ENCODE peak calls at places on chromosomes 13 and 19, in six cellular contexts. J is BE2C; Z is suprapubic skin; O is WERI-Rb-1; V is CD8-positive, alpha-beta T cell; Y is psoas muscle. K is an unnamed sample. For H3K9me3, the result is how much of the 10 kb centered on the place peaks cover.

GRCh38 chr19:48859711-48860572 is 8.5 kb downstream of the PLEKHA4 start:
- DNase-seq in Y (no peak), O (no peak), Z (no peak), V (no peak), J (peak), K (no peak)

GRCh38 chr19:18683109-18683954 is at the start of gene CRTC1:
- DNase-seq in Y (peak), Z (peak), J (peak), O (peak), V (peak), K (peak)

GRCh38 chr19:17103177-17103576 is 27.6 kb downstream of the MYO9B start:
- DNase-seq in O (peak), V (no peak), J (no peak), Y (no peak), Z (no peak), K (peak)

GRCh38 chr19:14972676-14973075 is 7.0 kb downstream of the SLC1A6 start:
- DNase-seq in Y (no peak), J (no peak), O (no peak), Z (no peak), V (no peak), K (no peak)

GRCh38 chr13:46698015-46698414 is 98.9 kb downstream of the ESD start:
- DNase-seq in Z (no peak), V (no peak), O (no peak), Y (peak), J (no peak), K (no peak)

GRCh38 chr19:56712609-56713008 is 41.1 kb upstream of the ZNF835 start:
- DNase-seq in J (no peak), Z (no peak), O (no peak), Y (no peak), V (no peak), K (no peak)

GRCh38 chr13:28527629-28528028 is 32.7 kb upstream of the FLT1 start:
- DNase-seq in O (no peak), Z (no peak), J (no peak), V (no peak), Y (peak), K (no peak)

GRCh38 chr19:7395360-7395781 is 46.6 kb downstream of the ARHGEF18 start:
- DNase-seq in O (no peak), J (no peak), Y (no peak), V (no peak), Z (no peak), K (no peak)

GRCh38 chr13:26646603-26647002 is 89.1 kb downstream of the WASF3 start:
- DNase-seq in Z (no peak), V (no peak), J (no peak), Y (no peak), O (no peak), K (no peak)

GRCh38 chr19:2245273-2245672 is 3.9 kb upstream of the AMH start:
- DNase-seq in O (no peak), Y (no peak), Z (no peak), V (no peak), J (no peak), K (no peak)

GRCh38 chr13:73857106-73857505 is 277.1 kb downstream of the KLF12 start:
- DNase-seq in J (no peak), Z (no peak), V (no peak), O (no peak), Y (no peak), K (no peak)

GRCh38 chr19:56159616-56160271 is 16.1 kb upstream of the GALP start:
- DNase-seq in O (no peak), V (no peak), J (no peak), Z (no peak), Y (no peak), K (no peak)

GRCh38 chr13:101449971-101450748 is 2.3 kb upstream of the ITGBL1 start:
- DNase-seq in O (no peak), V (no peak), Z (no peak), J (no peak), Y (no peak), K (no peak)

DNA sequence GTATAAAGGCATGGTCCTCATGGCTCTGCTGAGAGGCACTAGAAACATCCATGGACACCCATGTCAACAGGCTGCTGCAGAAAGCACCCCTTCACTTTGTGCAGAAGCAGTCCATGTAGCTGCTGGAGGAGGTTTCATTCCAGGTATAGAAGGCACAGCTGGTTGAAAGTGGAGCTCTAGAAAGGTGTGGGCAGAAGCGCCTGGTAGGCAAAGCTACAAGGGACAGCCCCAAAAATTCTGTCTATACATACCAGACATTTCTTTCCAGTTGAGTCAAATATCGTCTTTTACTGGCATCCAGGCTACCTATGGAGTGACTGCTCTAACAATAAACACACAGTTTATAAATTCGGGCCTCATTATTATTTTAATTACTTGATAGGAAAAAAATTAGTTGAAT is 129.3 kb downstream of the ENOX1 start:
- DNase-seq in Y (no peak), J (no peak), Z (no peak), V (no peak), O (no peak), K (no peak)
- H3K9me3 ChIP-seq in Y (under half), J (under half), Z (under half), V (under half), O (under half), K (under half)

DNA sequence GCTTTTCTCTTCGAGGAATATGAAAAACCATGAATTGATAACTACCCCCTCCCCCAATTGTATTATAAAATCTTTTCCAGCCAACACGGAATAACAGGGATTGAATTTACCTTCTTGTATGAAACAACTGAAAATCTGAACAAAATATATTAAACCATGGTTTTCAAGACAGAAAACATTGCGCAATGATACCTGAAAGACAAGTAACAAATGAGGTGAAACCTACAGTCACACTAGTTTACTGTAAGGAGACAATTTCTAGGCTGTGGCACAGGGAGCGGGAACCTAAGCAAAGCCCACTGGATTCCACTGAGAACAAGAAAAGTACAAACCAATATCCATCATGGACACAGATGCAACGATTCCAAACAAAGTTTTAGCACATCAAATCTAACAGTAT is 53.4 kb downstream of the ZNF283 start:
- DNase-seq in J (no peak), Y (no peak), Z (no peak), O (no peak), V (no peak), K (no peak)
- H3K9me3 ChIP-seq in J (under half), Y (half or more), Z (half or more), O (under half), V (under half), K (under half)

DNA sequence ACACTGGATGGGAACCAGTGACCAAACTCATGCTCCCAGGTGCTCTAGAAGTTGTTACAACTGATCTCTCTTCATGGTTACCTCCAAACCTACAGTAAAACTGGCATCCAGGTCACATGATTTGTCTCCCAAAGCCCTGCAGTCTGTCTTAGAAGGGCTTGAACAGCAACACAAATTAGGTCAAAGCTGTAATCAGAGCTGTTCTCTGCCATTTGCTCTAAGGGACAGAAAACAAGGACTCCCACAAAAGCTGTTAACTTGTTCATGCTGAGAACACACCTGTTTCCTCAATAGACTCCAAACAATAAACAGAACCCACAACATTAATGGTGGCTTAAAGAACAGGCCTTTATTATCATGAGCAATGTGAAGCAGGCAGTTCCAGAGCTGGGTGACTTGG is 8.0 kb downstream of the ZNF671 start:
- DNase-seq in Z (no peak), Y (no peak), O (no peak), J (no peak), V (no peak), K (no peak)
- H3K9me3 ChIP-seq in Z (half or more), Y (under half), O (under half), J (under half), V (half or more), K (under half)

GRCh38 chr19:52498571-52498970 is 28.9 kb upstream of the ZNF808 start:
- DNase-seq in V (no peak), Z (no peak), O (no peak), Y (no peak), J (no peak), K (no peak)
- H3K9me3 ChIP-seq in V (under half), Z (under half), O (under half), Y (under half), J (under half), K (under half)

GRCh38 chr19:30116984-30117555 is 175.0 kb downstream of the URI1 start:
- DNase-seq in V (no peak), O (peak), Z (no peak), Y (no peak), J (no peak), K (no peak)

GRCh38 chr19:30118760-30119159 is 176.7 kb downstream of the URI1 start:
- DNase-seq in Y (no peak), V (no peak), O (no peak), Z (no peak), J (no peak), K (no peak)

GRCh38 chr19:30118221-30118620 is 176.2 kb downstream of the URI1 start:
- DNase-seq in J (no peak), V (no peak), Y (no peak), O (no peak), Z (no peak), K (no peak)

GRCh38 chr19:30116530-30116929 is 174.5 kb downstream of the URI1 start:
- DNase-seq in J (no peak), Y (no peak), O (no peak), Z (no peak), V (no peak), K (no peak)

GRCh38 chr19:30117636-30118145 is 175.7 kb downstream of the URI1 start:
- DNase-seq in V (no peak), O (no peak), J (no peak), Y (no peak), Z (no peak), K (no peak)
- H3K9me3 ChIP-seq in V (under half), O (under half), J (under half), Y (under half), Z (under half), K (under half)

GRCh38 chr19:27777242-27777641 is 1435.7 kb downstream of the UQCRFS1 start:
- DNase-seq in Z (no peak), V (no peak), Y (no peak), J (no peak), O (peak), K (no peak)
- H3K9me3 ChIP-seq in Z (under half), V (under half), Y (under half), J (under half), O (under half), K (under half)

DNA sequence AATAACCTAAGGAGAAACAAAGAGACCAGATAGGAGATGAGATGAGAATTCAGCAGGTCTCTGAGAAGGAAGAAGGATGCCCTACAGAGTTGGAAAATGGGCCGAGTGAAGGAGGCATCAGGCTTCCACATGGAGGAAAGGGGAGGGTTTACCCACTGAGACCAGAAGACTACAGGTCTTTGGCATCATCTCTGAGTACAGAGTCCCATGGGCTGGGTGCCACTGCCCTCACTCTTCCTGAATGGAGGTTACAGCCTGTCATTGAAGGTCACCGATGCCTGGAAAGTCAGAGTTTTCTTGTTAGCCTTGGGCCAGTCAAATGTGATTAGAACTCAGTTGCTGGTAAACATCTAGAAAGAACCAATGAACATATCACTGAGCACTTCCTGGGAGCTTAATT is 9.9 kb downstream of the ZNF302 start:
- DNase-seq in J (no peak), Z (no peak), Y (no peak), O (no peak), V (no peak), K (no peak)
- H3K9me3 ChIP-seq in J (under half), Z (under half), Y (under half), O (under half), V (under half), K (under half)